ENCODE peak calls at places on chromosome 10, in nine cellular contexts. One of them, this sample, is unnamed.

GRCh38 chr10:79223346-79224048 is 123.8 kb upstream of the PPIF start:
- DNase-seq in PC-9: no peak
- DNase-seq in mucosa of descending colon: no peak
- DNase-seq in fibroblast of pulmonary artery: peak; percentile 89
- DNase-seq in progenitor cell of endocrine pancreas: no peak
- DNase-seq in lower leg skin: no peak
- DNase-seq in retinal pigment epithelial cell: peak; percentile 88
- DNase-seq in foreskin fibroblast: no peak
- DNase-seq in fibroblast of the aortic adventitia: peak; percentile 75
- DNase-seq in this sample: no peak

GRCh38 chr10:71397340-71398212 is 856 bp downstream of the CDH23 start:
- DNase-seq in foreskin fibroblast: no peak
- DNase-seq in lower leg skin: no peak
- DNase-seq in retinal pigment epithelial cell: no peak
- DNase-seq in progenitor cell of endocrine pancreas: no peak
- DNase-seq in fibroblast of the aortic adventitia: no peak
- DNase-seq in mucosa of descending colon: no peak
- DNase-seq in PC-9: no peak
- DNase-seq in fibroblast of pulmonary artery: no peak
- DNase-seq in this sample: no peak

GRCh38 chr10:79381804-79382221 is 34.5 kb downstream of the PPIF start:
- DNase-seq in lower leg skin: no peak
- DNase-seq in fibroblast of pulmonary artery: peak; percentile 86
- DNase-seq in foreskin fibroblast: peak; percentile 91
- DNase-seq in fibroblast of the aortic adventitia: peak; percentile 63
- DNase-seq in retinal pigment epithelial cell: no peak
- DNase-seq in PC-9: no peak
- DNase-seq in mucosa of descending colon: peak; percentile 63
- DNase-seq in progenitor cell of endocrine pancreas: peak; percentile 9
- DNase-seq in this sample: peak; percentile 71

GRCh38 chr10:36301539-36301938 is 659.4 kb upstream of the FZD8 start:
- DNase-seq in progenitor cell of endocrine pancreas: no peak
- DNase-seq in retinal pigment epithelial cell: no peak
- DNase-seq in fibroblast of pulmonary artery: no peak
- DNase-seq in mucosa of descending colon: no peak
- DNase-seq in lower leg skin: no peak
- DNase-seq in foreskin fibroblast: no peak
- DNase-seq in fibroblast of the aortic adventitia: no peak
- DNase-seq in PC-9: no peak
- DNase-seq in this sample: no peak

GRCh38 chr10:107898392-107898791 is 733.9 kb upstream of the SORCS1 start:
- DNase-seq in retinal pigment epithelial cell: no peak
- DNase-seq in PC-9: no peak
- DNase-seq in lower leg skin: no peak
- DNase-seq in foreskin fibroblast: no peak
- DNase-seq in mucosa of descending colon: no peak
- DNase-seq in fibroblast of the aortic adventitia: no peak
- DNase-seq in progenitor cell of endocrine pancreas: no peak
- DNase-seq in fibroblast of pulmonary artery: no peak
- DNase-seq in this sample: no peak

GRCh38 chr10:35470967-35471366 is 134.2 kb upstream of the GJD4 start:
- DNase-seq in foreskin fibroblast: no peak
- DNase-seq in retinal pigment epithelial cell: no peak
- DNase-seq in fibroblast of pulmonary artery: no peak
- DNase-seq in PC-9: no peak
- DNase-seq in mucosa of descending colon: no peak
- DNase-seq in progenitor cell of endocrine pancreas: no peak
- DNase-seq in fibroblast of the aortic adventitia: no peak
- DNase-seq in lower leg skin: no peak
- DNase-seq in this sample: no peak

GRCh38 chr10:49115015-49115795 is at the start of gene VSTM4:
- DNase-seq in progenitor cell of endocrine pancreas: peak; percentile 22
- DNase-seq in fibroblast of pulmonary artery: peak; percentile 39
- DNase-seq in retinal pigment epithelial cell: no peak
- DNase-seq in lower leg skin: no peak
- DNase-seq in mucosa of descending colon: no peak
- DNase-seq in PC-9: no peak
- DNase-seq in fibroblast of the aortic adventitia: peak; percentile 61
- DNase-seq in foreskin fibroblast: peak; percentile 50
- DNase-seq in this sample: no peak

GRCh38 chr10:126930506-126931458 is 25.6 kb downstream of the DOCK1 start:
- DNase-seq in mucosa of descending colon: no peak
- DNase-seq in foreskin fibroblast: peak; percentile 53
- DNase-seq in fibroblast of the aortic adventitia: peak; percentile 74
- DNase-seq in lower leg skin: no peak
- DNase-seq in progenitor cell of endocrine pancreas: no peak
- DNase-seq in PC-9: no peak
- DNase-seq in fibroblast of pulmonary artery: peak; percentile 37
- DNase-seq in retinal pigment epithelial cell: no peak
- DNase-seq in this sample: no peak

GRCh38 chr10:123854498-123854897 is 37.1 kb downstream of the CPXM2 start:
- DNase-seq in lower leg skin: no peak
- DNase-seq in progenitor cell of endocrine pancreas: no peak
- DNase-seq in mucosa of descending colon: no peak
- DNase-seq in retinal pigment epithelial cell: no peak
- DNase-seq in foreskin fibroblast: no peak
- DNase-seq in PC-9: no peak
- DNase-seq in fibroblast of the aortic adventitia: no peak
- DNase-seq in fibroblast of pulmonary artery: no peak
- DNase-seq in this sample: no peak

GRCh38 chr10:59072038-59072437 is 104.4 kb upstream of the PHYHIPL start:
- DNase-seq in fibroblast of the aortic adventitia: no peak
- DNase-seq in foreskin fibroblast: no peak
- DNase-seq in PC-9: no peak
- DNase-seq in progenitor cell of endocrine pancreas: no peak
- DNase-seq in retinal pigment epithelial cell: no peak
- DNase-seq in mucosa of descending colon: no peak
- DNase-seq in fibroblast of pulmonary artery: no peak
- DNase-seq in lower leg skin: no peak
- DNase-seq in this sample: no peak

GRCh38 chr10:59077855-59078254 is 98.6 kb upstream of the PHYHIPL start:
- DNase-seq in fibroblast of the aortic adventitia: no peak
- DNase-seq in fibroblast of pulmonary artery: no peak
- DNase-seq in progenitor cell of endocrine pancreas: no peak
- DNase-seq in retinal pigment epithelial cell: no peak
- DNase-seq in PC-9: no peak
- DNase-seq in mucosa of descending colon: no peak
- DNase-seq in foreskin fibroblast: no peak
- DNase-seq in lower leg skin: no peak
- DNase-seq in this sample: no peak

GRCh38 chr10:59068581-59069191 is 107.8 kb upstream of the PHYHIPL start:
- DNase-seq in foreskin fibroblast: no peak
- DNase-seq in retinal pigment epithelial cell: no peak
- DNase-seq in lower leg skin: no peak
- DNase-seq in fibroblast of pulmonary artery: no peak
- DNase-seq in fibroblast of the aortic adventitia: no peak
- DNase-seq in mucosa of descending colon: no peak
- DNase-seq in PC-9: no peak
- DNase-seq in progenitor cell of endocrine pancreas: no peak
- DNase-seq in this sample: no peak

GRCh38 chr10:59073456-59074053 is 102.9 kb upstream of the PHYHIPL start:
- DNase-seq in lower leg skin: no peak
- DNase-seq in fibroblast of pulmonary artery: no peak
- DNase-seq in foreskin fibroblast: no peak
- DNase-seq in progenitor cell of endocrine pancreas: no peak
- DNase-seq in retinal pigment epithelial cell: no peak
- DNase-seq in fibroblast of the aortic adventitia: no peak
- DNase-seq in PC-9: no peak
- DNase-seq in mucosa of descending colon: no peak
- DNase-seq in this sample: no peak
- TF ChIP-seq CTCF in lower leg skin: no peak
- TF ChIP-seq CTCF in fibroblast of pulmonary artery: no peak
- TF ChIP-seq CTCF in foreskin fibroblast: no peak
- TF ChIP-seq CTCF in progenitor cell of endocrine pancreas: no peak
- TF ChIP-seq CTCF in retinal pigment epithelial cell: no peak
- TF ChIP-seq CTCF in fibroblast of the aortic adventitia: no peak
- TF ChIP-seq CTCF in PC-9: no peak
- TF ChIP-seq CTCF in mucosa of descending colon: no peak
- TF ChIP-seq CTCF in this sample: no peak

DNA sequence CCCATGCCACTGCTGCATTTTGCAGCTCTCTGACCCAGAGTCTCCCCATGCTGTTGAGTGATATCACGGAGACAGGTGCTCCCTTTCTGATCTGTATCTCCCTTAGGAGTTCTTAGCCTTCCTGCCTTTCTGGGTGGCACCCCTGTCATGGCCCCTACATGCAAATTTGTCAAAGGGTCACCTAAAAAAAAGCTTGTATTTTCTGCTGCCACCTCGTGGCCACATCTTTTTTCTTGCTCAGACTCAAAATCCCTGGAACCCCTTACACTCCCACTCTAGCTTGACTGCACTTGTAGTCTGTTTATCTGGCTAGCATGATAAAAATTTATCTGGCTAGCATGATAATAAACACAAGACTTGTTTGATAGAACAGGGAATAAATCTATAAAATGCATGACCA is 809.1 kb downstream of the SORCS1 start:
- DNase-seq in mucosa of descending colon: no peak
- DNase-seq in retinal pigment epithelial cell: no peak
- DNase-seq in lower leg skin: no peak
- DNase-seq in PC-9: no peak
- DNase-seq in fibroblast of the aortic adventitia: peak; percentile 0
- DNase-seq in fibroblast of pulmonary artery: peak; percentile 21
- DNase-seq in foreskin fibroblast: peak; percentile 17
- DNase-seq in progenitor cell of endocrine pancreas: no peak
- DNase-seq in this sample: no peak
- TF ChIP-seq CTCF in mucosa of descending colon: no peak
- TF ChIP-seq CTCF in retinal pigment epithelial cell: peak; percentile 38
- TF ChIP-seq CTCF in lower leg skin: no peak
- TF ChIP-seq CTCF in PC-9: peak; percentile 26
- TF ChIP-seq CTCF in fibroblast of the aortic adventitia: peak; percentile 21
- TF ChIP-seq CTCF in fibroblast of pulmonary artery: peak; percentile 50
- TF ChIP-seq CTCF in foreskin fibroblast: peak; percentile 32
- TF ChIP-seq CTCF in progenitor cell of endocrine pancreas: peak; percentile 46
- TF ChIP-seq CTCF in this sample: peak; percentile 60

DNA sequence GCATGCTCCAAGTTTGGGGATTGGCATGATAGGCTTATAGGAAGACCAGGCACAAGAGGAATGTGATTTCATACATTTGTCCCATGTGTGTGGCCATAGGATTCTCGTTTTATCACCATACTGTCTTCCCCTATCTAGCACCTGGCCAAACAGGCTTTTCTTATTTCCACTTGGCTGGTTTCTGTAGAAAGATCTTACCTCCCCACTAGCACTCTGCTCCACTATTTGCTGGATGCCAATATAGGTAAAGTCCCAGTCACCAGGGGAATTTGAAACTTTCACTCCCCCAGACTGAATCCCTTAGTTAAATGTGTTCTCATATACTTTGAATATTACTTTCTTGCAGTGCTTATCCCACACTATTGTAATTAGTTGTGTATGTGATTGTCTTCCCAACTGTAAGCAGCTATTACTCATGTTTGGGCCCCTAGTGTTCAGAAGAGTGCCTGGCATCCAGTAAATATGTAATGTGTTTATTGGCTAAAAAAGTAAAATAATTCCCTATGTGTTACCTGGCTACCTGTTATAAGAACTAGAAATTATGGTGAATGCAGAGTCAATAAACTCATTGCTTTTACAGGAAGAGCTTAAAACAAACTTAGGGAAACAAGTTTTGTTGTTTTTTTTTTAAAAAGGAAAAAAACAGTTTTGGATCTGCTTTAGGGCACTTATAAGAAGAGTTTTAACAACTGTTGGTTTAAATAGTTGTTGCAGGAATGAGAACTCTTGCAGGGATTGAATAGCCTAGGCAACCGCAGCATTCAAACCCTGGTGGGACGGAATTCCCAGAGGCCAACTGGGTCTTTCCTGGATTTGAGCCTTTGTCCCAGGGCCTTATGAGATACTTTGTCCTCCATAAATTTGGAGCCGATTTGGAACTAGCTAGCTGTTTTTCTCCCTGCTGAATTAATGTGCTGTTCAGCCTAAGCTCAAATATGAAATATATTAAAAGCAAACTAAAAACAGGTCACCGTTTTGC is 109.2 kb downstream of the LRMDA start:
- DNase-seq in mucosa of descending colon: no peak
- DNase-seq in foreskin fibroblast: no peak
- DNase-seq in fibroblast of pulmonary artery: no peak
- DNase-seq in progenitor cell of endocrine pancreas: no peak
- DNase-seq in fibroblast of the aortic adventitia: no peak
- DNase-seq in retinal pigment epithelial cell: no peak
- DNase-seq in lower leg skin: no peak
- DNase-seq in PC-9: no peak
- DNase-seq in this sample: no peak
- TF ChIP-seq CTCF in mucosa of descending colon: no peak
- TF ChIP-seq CTCF in foreskin fibroblast: no peak
- TF ChIP-seq CTCF in fibroblast of pulmonary artery: no peak
- TF ChIP-seq CTCF in progenitor cell of endocrine pancreas: peak; percentile 16
- TF ChIP-seq CTCF in fibroblast of the aortic adventitia: peak; percentile 28
- TF ChIP-seq CTCF in retinal pigment epithelial cell: peak; percentile 50
- TF ChIP-seq CTCF in lower leg skin: no peak
- TF ChIP-seq CTCF in PC-9: peak; percentile 31
- TF ChIP-seq CTCF in this sample: peak; percentile 61

GRCh38 chr10:14562615-14563214 is 212.0 kb downstream of the FAM107B start:
- DNase-seq in foreskin fibroblast: peak; percentile 48
- DNase-seq in fibroblast of pulmonary artery: no peak
- DNase-seq in PC-9: no peak
- DNase-seq in progenitor cell of endocrine pancreas: no peak
- DNase-seq in mucosa of descending colon: no peak
- DNase-seq in retinal pigment epithelial cell: no peak
- DNase-seq in fibroblast of the aortic adventitia: no peak
- DNase-seq in lower leg skin: no peak
- DNase-seq in this sample: no peak

GRCh38 chr10:14562197-14562596 is 212.5 kb downstream of the FAM107B start:
- DNase-seq in fibroblast of pulmonary artery: no peak
- DNase-seq in lower leg skin: no peak
- DNase-seq in retinal pigment epithelial cell: no peak
- DNase-seq in fibroblast of the aortic adventitia: no peak
- DNase-seq in progenitor cell of endocrine pancreas: no peak
- DNase-seq in mucosa of descending colon: no peak
- DNase-seq in PC-9: no peak
- DNase-seq in foreskin fibroblast: no peak
- DNase-seq in this sample: no peak

GRCh38 chr10:14560794-14561765 is 213.6 kb downstream of the FAM107B start:
- DNase-seq in lower leg skin: no peak
- DNase-seq in fibroblast of pulmonary artery: no peak
- DNase-seq in retinal pigment epithelial cell: no peak
- DNase-seq in fibroblast of the aortic adventitia: no peak
- DNase-seq in progenitor cell of endocrine pancreas: no peak
- DNase-seq in foreskin fibroblast: no peak
- DNase-seq in PC-9: no peak
- DNase-seq in mucosa of descending colon: no peak
- DNase-seq in this sample: no peak

GRCh38 chr10:14558025-14558424 is 216.7 kb downstream of the FAM107B start:
- DNase-seq in progenitor cell of endocrine pancreas: no peak
- DNase-seq in foreskin fibroblast: no peak
- DNase-seq in fibroblast of the aortic adventitia: no peak
- DNase-seq in fibroblast of pulmonary artery: no peak
- DNase-seq in mucosa of descending colon: no peak
- DNase-seq in lower leg skin: no peak
- DNase-seq in PC-9: no peak
- DNase-seq in retinal pigment epithelial cell: no peak
- DNase-seq in this sample: no peak

GRCh38 chr10:14560274-14560673 is 214.4 kb downstream of the FAM107B start:
- DNase-seq in retinal pigment epithelial cell: no peak
- DNase-seq in fibroblast of the aortic adventitia: peak; percentile 51
- DNase-seq in mucosa of descending colon: no peak
- DNase-seq in PC-9: peak; percentile 91
- DNase-seq in progenitor cell of endocrine pancreas: no peak
- DNase-seq in fibroblast of pulmonary artery: peak; percentile 53
- DNase-seq in lower leg skin: no peak
- DNase-seq in foreskin fibroblast: peak; percentile 80
- DNase-seq in this sample: no peak
- TF ChIP-seq CTCF in retinal pigment epithelial cell: no peak
- TF ChIP-seq CTCF in fibroblast of the aortic adventitia: peak; percentile 11
- TF ChIP-seq CTCF in mucosa of descending colon: no peak
- TF ChIP-seq CTCF in PC-9: peak; percentile 42
- TF ChIP-seq CTCF in progenitor cell of endocrine pancreas: peak; percentile 33
- TF ChIP-seq CTCF in fibroblast of pulmonary artery: peak; percentile 13
- TF ChIP-seq CTCF in lower leg skin: no peak
- TF ChIP-seq CTCF in foreskin fibroblast: no peak
- TF ChIP-seq CTCF in this sample: peak; percentile 51

GRCh38 chr10:128280271-128280670 is 154.0 kb upstream of the MKI67 start:
- DNase-seq in progenitor cell of endocrine pancreas: no peak
- DNase-seq in retinal pigment epithelial cell: no peak
- DNase-seq in foreskin fibroblast: no peak
- DNase-seq in lower leg skin: no peak
- DNase-seq in PC-9: no peak
- DNase-seq in fibroblast of pulmonary artery: no peak
- DNase-seq in fibroblast of the aortic adventitia: no peak
- DNase-seq in mucosa of descending colon: no peak
- DNase-seq in this sample: no peak
- TF ChIP-seq CTCF in progenitor cell of endocrine pancreas: no peak
- TF ChIP-seq CTCF in retinal pigment epithelial cell: no peak
- TF ChIP-seq CTCF in foreskin fibroblast: no peak
- TF ChIP-seq CTCF in lower leg skin: no peak
- TF ChIP-seq CTCF in PC-9: no peak
- TF ChIP-seq CTCF in fibroblast of pulmonary artery: no peak
- TF ChIP-seq CTCF in fibroblast of the aortic adventitia: no peak
- TF ChIP-seq CTCF in mucosa of descending colon: no peak
- TF ChIP-seq CTCF in this sample: no peak